ENCODE peak calls at places on chromosomes 6 and 20, in ten cellular contexts. One of them, this sample, is unnamed.

GRCh38 chr6:39927159-39927558 is 7.1 kb downstream of the MOCS1 start:
- DNase-seq in HEK293T: no peak
- DNase-seq in foreskin fibroblast: peak
- DNase-seq in brain microvascular endothelial cell: peak
- DNase-seq in NCI-H1092: no peak
- DNase-seq in amniotic stem cell: no peak
- DNase-seq in caudate nucleus: no peak
- DNase-seq in right lobe of liver: no peak
- DNase-seq in MCF 10A: peak
- DNase-seq in NCI-H774: no peak
- DNase-seq in this sample: no peak

GRCh38 chr20:15699431-15700146 is 873.7 kb downstream of the KIF16B start:
- DNase-seq in HEK293T: peak
- DNase-seq in foreskin fibroblast: no peak
- DNase-seq in brain microvascular endothelial cell: no peak
- DNase-seq in NCI-H1092: no peak
- DNase-seq in amniotic stem cell: no peak
- DNase-seq in caudate nucleus: no peak
- DNase-seq in right lobe of liver: no peak
- DNase-seq in MCF 10A: peak
- DNase-seq in NCI-H774: no peak
- DNase-seq in this sample: no peak

GRCh38 chr20:33387177-33387576 is 14.1 kb downstream of the CDK5RAP1 start:
- DNase-seq in HEK293T: no peak
- DNase-seq in foreskin fibroblast: no peak
- DNase-seq in brain microvascular endothelial cell: peak
- DNase-seq in NCI-H1092: no peak
- DNase-seq in amniotic stem cell: no peak
- DNase-seq in caudate nucleus: no peak
- DNase-seq in right lobe of liver: no peak
- DNase-seq in MCF 10A: peak
- DNase-seq in NCI-H774: no peak
- DNase-seq in this sample: no peak

GRCh38 chr6:24154121-24154520 is 28.1 kb downstream of the NRSN1 start:
- DNase-seq in HEK293T: no peak
- DNase-seq in foreskin fibroblast: no peak
- DNase-seq in brain microvascular endothelial cell: no peak
- DNase-seq in NCI-H1092: no peak
- DNase-seq in amniotic stem cell: no peak
- DNase-seq in caudate nucleus: no peak
- DNase-seq in right lobe of liver: no peak
- DNase-seq in MCF 10A: peak
- DNase-seq in NCI-H774: no peak
- DNase-seq in this sample: no peak

GRCh38 chr20:49570828-49571552 is 3.1 kb upstream of the PTGIS start:
- DNase-seq in HEK293T: no peak
- DNase-seq in foreskin fibroblast: peak
- DNase-seq in brain microvascular endothelial cell: peak
- DNase-seq in NCI-H1092: no peak
- DNase-seq in amniotic stem cell: no peak
- DNase-seq in caudate nucleus: no peak
- DNase-seq in right lobe of liver: no peak
- DNase-seq in MCF 10A: peak
- DNase-seq in NCI-H774: no peak
- DNase-seq in this sample: no peak

GRCh38 chr6:81985191-81985590 is 232.7 kb upstream of the TENT5A start:
- DNase-seq in HEK293T: no peak
- DNase-seq in foreskin fibroblast: peak
- DNase-seq in brain microvascular endothelial cell: no peak
- DNase-seq in NCI-H1092: no peak
- DNase-seq in amniotic stem cell: no peak
- DNase-seq in caudate nucleus: no peak
- DNase-seq in right lobe of liver: no peak
- DNase-seq in MCF 10A: no peak
- DNase-seq in NCI-H774: no peak
- DNase-seq in this sample: no peak

GRCh38 chr20:11965602-11966001 is 47.9 kb downstream of the BTBD3 start:
- DNase-seq in HEK293T: no peak
- DNase-seq in foreskin fibroblast: peak
- DNase-seq in brain microvascular endothelial cell: no peak
- DNase-seq in NCI-H1092: no peak
- DNase-seq in amniotic stem cell: no peak
- DNase-seq in caudate nucleus: no peak
- DNase-seq in right lobe of liver: no peak
- DNase-seq in MCF 10A: no peak
- DNase-seq in NCI-H774: no peak
- DNase-seq in this sample: no peak

GRCh38 chr20:38434310-38434741 is 802 bp downstream of the SNHG17 start:
- DNase-seq in HEK293T: no peak
- DNase-seq in foreskin fibroblast: peak
- DNase-seq in brain microvascular endothelial cell: no peak
- DNase-seq in NCI-H1092: no peak
- DNase-seq in amniotic stem cell: peak
- DNase-seq in caudate nucleus: no peak
- DNase-seq in right lobe of liver: no peak
- DNase-seq in MCF 10A: no peak
- DNase-seq in NCI-H774: no peak
- DNase-seq in this sample: peak

GRCh38 chr6:106027760-106028159 is 58.4 kb upstream of the PRDM1 start:
- DNase-seq in HEK293T: no peak
- DNase-seq in foreskin fibroblast: peak
- DNase-seq in brain microvascular endothelial cell: no peak
- DNase-seq in NCI-H1092: no peak
- DNase-seq in amniotic stem cell: no peak
- DNase-seq in caudate nucleus: no peak
- DNase-seq in right lobe of liver: no peak
- DNase-seq in MCF 10A: no peak
- DNase-seq in NCI-H774: no peak
- DNase-seq in this sample: no peak

GRCh38 chr20:19976595-19977372 is 40.4 kb upstream of the NAA20 start:
- DNase-seq in HEK293T: no peak
- DNase-seq in foreskin fibroblast: peak
- DNase-seq in brain microvascular endothelial cell: peak
- DNase-seq in NCI-H1092: no peak
- DNase-seq in amniotic stem cell: peak
- DNase-seq in caudate nucleus: peak
- DNase-seq in right lobe of liver: no peak
- DNase-seq in MCF 10A: peak
- DNase-seq in NCI-H774: no peak
- DNase-seq in this sample: peak

GRCh38 chr6:140285471-140285870 is 911.0 kb upstream of the CITED2 start:
- DNase-seq in HEK293T: no peak
- DNase-seq in foreskin fibroblast: no peak
- DNase-seq in brain microvascular endothelial cell: no peak
- DNase-seq in NCI-H1092: no peak
- DNase-seq in amniotic stem cell: no peak
- DNase-seq in caudate nucleus: no peak
- DNase-seq in right lobe of liver: no peak
- DNase-seq in MCF 10A: no peak
- DNase-seq in NCI-H774: no peak
- DNase-seq in this sample: no peak

GRCh38 chr6:16311763-16312162 is 73.4 kb downstream of the GMPR start:
- DNase-seq in HEK293T: no peak
- DNase-seq in foreskin fibroblast: no peak
- DNase-seq in brain microvascular endothelial cell: no peak
- DNase-seq in NCI-H1092: no peak
- DNase-seq in amniotic stem cell: no peak
- DNase-seq in caudate nucleus: no peak
- DNase-seq in right lobe of liver: no peak
- DNase-seq in MCF 10A: no peak
- DNase-seq in NCI-H774: no peak
- DNase-seq in this sample: no peak

GRCh38 chr6:167797079-167797870 is 29.4 kb upstream of the AFDN start:
- DNase-seq in HEK293T: no peak
- DNase-seq in foreskin fibroblast: no peak
- DNase-seq in brain microvascular endothelial cell: no peak
- DNase-seq in NCI-H1092: no peak
- DNase-seq in amniotic stem cell: no peak
- DNase-seq in caudate nucleus: no peak
- DNase-seq in right lobe of liver: peak
- DNase-seq in MCF 10A: no peak
- DNase-seq in NCI-H774: no peak
- DNase-seq in this sample: no peak

GRCh38 chr6:150887978-150888563 is 22.6 kb downstream of the MTHFD1L start:
- DNase-seq in HEK293T: no peak
- DNase-seq in foreskin fibroblast: no peak
- DNase-seq in brain microvascular endothelial cell: no peak
- DNase-seq in NCI-H1092: no peak
- DNase-seq in amniotic stem cell: no peak
- DNase-seq in caudate nucleus: no peak
- DNase-seq in right lobe of liver: no peak
- DNase-seq in MCF 10A: no peak
- DNase-seq in NCI-H774: no peak
- DNase-seq in this sample: no peak

GRCh38 chr6:169046483-169047192 is 207.0 kb downstream of the THBS2 start:
- DNase-seq in HEK293T: no peak
- DNase-seq in foreskin fibroblast: peak
- DNase-seq in brain microvascular endothelial cell: peak
- DNase-seq in NCI-H1092: no peak
- DNase-seq in amniotic stem cell: no peak
- DNase-seq in caudate nucleus: no peak
- DNase-seq in right lobe of liver: no peak
- DNase-seq in MCF 10A: peak
- DNase-seq in NCI-H774: no peak
- DNase-seq in this sample: no peak

GRCh38 chr6:4139272-4139671 is 3.9 kb upstream of the ECI2 start:
- DNase-seq in HEK293T: no peak
- DNase-seq in foreskin fibroblast: no peak
- DNase-seq in brain microvascular endothelial cell: no peak
- DNase-seq in NCI-H1092: no peak
- DNase-seq in amniotic stem cell: no peak
- DNase-seq in caudate nucleus: no peak
- DNase-seq in right lobe of liver: no peak
- DNase-seq in MCF 10A: no peak
- DNase-seq in NCI-H774: no peak
- DNase-seq in this sample: no peak

GRCh38 chr6:41636803-41637178 is 1.5 kb upstream of the MDFI start:
- DNase-seq in HEK293T: no peak
- DNase-seq in foreskin fibroblast: no peak
- DNase-seq in brain microvascular endothelial cell: no peak
- DNase-seq in NCI-H1092: no peak
- DNase-seq in amniotic stem cell: no peak
- DNase-seq in caudate nucleus: no peak
- DNase-seq in right lobe of liver: peak
- DNase-seq in MCF 10A: peak
- DNase-seq in NCI-H774: no peak
- DNase-seq in this sample: peak

GRCh38 chr6:33392168-33392947 is 735 bp downstream of the KIFC1 start:
- DNase-seq in HEK293T: no peak
- DNase-seq in foreskin fibroblast: peak
- DNase-seq in brain microvascular endothelial cell: no peak
- DNase-seq in NCI-H1092: no peak
- DNase-seq in amniotic stem cell: no peak
- DNase-seq in caudate nucleus: no peak
- DNase-seq in right lobe of liver: no peak
- DNase-seq in MCF 10A: no peak
- DNase-seq in NCI-H774: no peak
- DNase-seq in this sample: no peak

This sample was measured in lower lobe of right lung.